ENCODE peak calls at places on chromosome 16, in six cellular contexts. G is mammary epithelial cell; A is stimulated activated CD4-positive, alpha-beta T cell treated with anti-CD3 and anti-CD28 coated beads, Interleukin-4, amount 100 ng/mL, for 48 hours; H is LoVo; O is NCI-H345; F is activated CD4-positive, alpha-beta T cell treated with anti-CD3 and anti-CD28 coated beads, Interleukin-2, amount 50 U/mL, for 4 hours. R is an unnamed sample.

GRCh38 chr16:11556214-11556819 is 30.4 kb downstream of the LITAF start:
- DNase-seq in G (no peak), A (no peak), H (no peak), O (no peak), F (no peak), R (no peak)

GRCh38 chr16:89093602-89094251 is at the start of gene ACSF3:
- DNase-seq in G (peak), A (peak), H (peak), O (peak), F (peak), R (peak)

GRCh38 chr16:51166116-51166515 is 15.0 kb upstream of the SALL1 start:
- DNase-seq in G (no peak), A (no peak), H (no peak), O (no peak), F (no peak), R (no peak)

GRCh38 chr16:1167276-1168107 is 14.6 kb downstream of the CACNA1H start:
- DNase-seq in G (no peak), A (no peak), H (no peak), O (peak), F (no peak), R (peak)

GRCh38 chr16:11198817-11199216 is 57.2 kb downstream of the SOCS1 start:
- DNase-seq in G (peak), A (no peak), H (peak), O (peak), F (no peak), R (no peak)

GRCh38 chr16:51113254-51114125 is 37.6 kb downstream of the SALL1 start:
- DNase-seq in G (no peak), A (no peak), H (no peak), O (no peak), F (no peak), R (peak)

GRCh38 chr16:2288701-2289100 is 20.8 kb upstream of the RNPS1 start:
- DNase-seq in G (no peak), A (no peak), H (no peak), O (no peak), F (no peak), R (no peak)

GRCh38 chr16:10600792-10601443 is 20.5 kb upstream of the EMP2 start:
- DNase-seq in G (peak), A (no peak), H (no peak), O (no peak), F (no peak), R (no peak)

GRCh38 chr16:19864566-19864965 is 20.1 kb downstream of the GPRC5B start:
- DNase-seq in G (no peak), A (no peak), H (no peak), O (no peak), F (no peak), R (no peak)

GRCh38 chr16:25413962-25414361 is 156.3 kb upstream of the ZKSCAN2 start:
- DNase-seq in G (peak), A (no peak), H (no peak), O (no peak), F (no peak), R (no peak)

GRCh38 chr16:57349212-57350031 is 9.2 kb upstream of the CCL22 start:
- DNase-seq in G (no peak), A (no peak), H (no peak), O (no peak), F (no peak), R (no peak)

GRCh38 chr16:69859105-69859969 is 91.8 kb upstream of the CLEC18A start:
- DNase-seq in G (peak), A (no peak), H (peak), O (no peak), F (no peak), R (peak)

GRCh38 chr16:27312580-27313421 is 973 bp upstream of the IL4R start:
- DNase-seq in G (no peak), A (no peak), H (no peak), O (no peak), F (no peak), R (no peak)

GRCh38 chr16:84854759-84855158 is 35.0 kb downstream of the CRISPLD2 start:
- DNase-seq in G (no peak), A (no peak), H (no peak), O (no peak), F (no peak), R (no peak)

GRCh38 chr16:80466024-80466986 is 74.5 kb upstream of the DYNLRB2 start:
- DNase-seq in G (peak), A (peak), H (peak), O (peak), F (peak), R (peak)

GRCh38 chr16:69111831-69112230 is 6.4 kb downstream of the HAS3 start:
- DNase-seq in G (no peak), A (no peak), H (no peak), O (no peak), F (no peak), R (no peak)

GRCh38 chr16:51898872-51899271 is 648.1 kb downstream of the TOX3 start:
- DNase-seq in G (no peak), A (no peak), H (no peak), O (no peak), F (no peak), R (no peak)

GRCh38 chr16:46757339-46758050 is 9.4 kb upstream of the MYLK3 start:
- DNase-seq in G (no peak), A (no peak), H (no peak), O (peak), F (no peak), R (peak)

GRCh38 chr16:83315271-83315670 is 492.5 kb upstream of the HSBP1 start:
- DNase-seq in G (no peak), A (no peak), H (no peak), O (no peak), F (no peak), R (no peak)

GRCh38 chr16:54655171-54655590 is 275.5 kb upstream of the IRX5 start:
- DNase-seq in G (peak), A (no peak), H (no peak), O (no peak), F (no peak), R (peak)